ENCODE peak calls at places on chromosome 3, in nine cellular contexts. One of them, this sample, is unnamed.

GRCh38 chr3:16448691-16449090 is 64.8 kb downstream of the RFTN1 start:
- DNase-seq in A549: peak
- DNase-seq in brain microvascular endothelial cell: peak
- DNase-seq in cardiac fibroblast: peak
- DNase-seq in astrocyte of the spinal cord: peak
- DNase-seq in fibroblast of the aortic adventitia: peak
- DNase-seq in GM06990: no peak
- DNase-seq in ovary: peak
- DNase-seq in neural progenitor cell: no peak
- DNase-seq in this sample: peak

GRCh38 chr3:190086191-190086590 is 34.5 kb downstream of the P3H2 start:
- DNase-seq in A549: no peak
- DNase-seq in brain microvascular endothelial cell: no peak
- DNase-seq in cardiac fibroblast: no peak
- DNase-seq in astrocyte of the spinal cord: no peak
- DNase-seq in fibroblast of the aortic adventitia: no peak
- DNase-seq in GM06990: peak
- DNase-seq in ovary: no peak
- DNase-seq in neural progenitor cell: peak
- DNase-seq in this sample: no peak

GRCh38 chr3:53804697-53805462 is 41.3 kb downstream of the CHDH start:
- DNase-seq in A549: peak
- DNase-seq in brain microvascular endothelial cell: peak
- DNase-seq in cardiac fibroblast: peak
- DNase-seq in astrocyte of the spinal cord: peak
- DNase-seq in fibroblast of the aortic adventitia: peak
- DNase-seq in GM06990: peak
- DNase-seq in ovary: no peak
- DNase-seq in neural progenitor cell: no peak
- DNase-seq in this sample: peak

GRCh38 chr3:173411288-173412064 is 13.9 kb downstream of the NLGN1 start:
- DNase-seq in A549: no peak
- DNase-seq in brain microvascular endothelial cell: peak
- DNase-seq in cardiac fibroblast: peak
- DNase-seq in astrocyte of the spinal cord: peak
- DNase-seq in fibroblast of the aortic adventitia: peak
- DNase-seq in GM06990: no peak
- DNase-seq in ovary: peak
- DNase-seq in neural progenitor cell: no peak
- DNase-seq in this sample: no peak

GRCh38 chr3:66498718-66499611 is 1.9 kb downstream of the LRIG1 start:
- DNase-seq in A549: no peak
- DNase-seq in brain microvascular endothelial cell: no peak
- DNase-seq in cardiac fibroblast: no peak
- DNase-seq in astrocyte of the spinal cord: no peak
- DNase-seq in fibroblast of the aortic adventitia: no peak
- DNase-seq in GM06990: no peak
- DNase-seq in ovary: peak
- DNase-seq in neural progenitor cell: no peak
- DNase-seq in this sample: no peak

GRCh38 chr3:33789183-33789954 is 9.1 kb upstream of the PDCD6IP start:
- DNase-seq in A549: no peak
- DNase-seq in brain microvascular endothelial cell: no peak
- DNase-seq in cardiac fibroblast: no peak
- DNase-seq in astrocyte of the spinal cord: no peak
- DNase-seq in fibroblast of the aortic adventitia: no peak
- DNase-seq in GM06990: no peak
- DNase-seq in ovary: no peak
- DNase-seq in neural progenitor cell: peak
- DNase-seq in this sample: peak

GRCh38 chr3:56702487-56703315 is 19.6 kb upstream of the TASOR start:
- DNase-seq in A549: peak
- DNase-seq in brain microvascular endothelial cell: peak
- DNase-seq in cardiac fibroblast: peak
- DNase-seq in astrocyte of the spinal cord: peak
- DNase-seq in fibroblast of the aortic adventitia: peak
- DNase-seq in GM06990: peak
- DNase-seq in ovary: peak
- DNase-seq in neural progenitor cell: peak
- DNase-seq in this sample: peak

GRCh38 chr3:2536575-2536974 is 437.9 kb downstream of the CNTN4 start:
- DNase-seq in A549: no peak
- DNase-seq in brain microvascular endothelial cell: no peak
- DNase-seq in cardiac fibroblast: no peak
- DNase-seq in astrocyte of the spinal cord: no peak
- DNase-seq in fibroblast of the aortic adventitia: no peak
- DNase-seq in GM06990: no peak
- DNase-seq in ovary: no peak
- DNase-seq in neural progenitor cell: no peak
- DNase-seq in this sample: no peak

GRCh38 chr3:50138266-50139230 is 16.6 kb upstream of the SEMA3F start:
- DNase-seq in A549: no peak
- DNase-seq in brain microvascular endothelial cell: no peak
- DNase-seq in cardiac fibroblast: peak
- DNase-seq in astrocyte of the spinal cord: no peak
- DNase-seq in fibroblast of the aortic adventitia: peak
- DNase-seq in GM06990: no peak
- DNase-seq in ovary: no peak
- DNase-seq in neural progenitor cell: peak
- DNase-seq in this sample: no peak

GRCh38 chr3:86993704-86994103 is 2.8 kb upstream of the VGLL3 start:
- DNase-seq in A549: no peak
- DNase-seq in brain microvascular endothelial cell: peak
- DNase-seq in cardiac fibroblast: peak
- DNase-seq in astrocyte of the spinal cord: peak
- DNase-seq in fibroblast of the aortic adventitia: no peak
- DNase-seq in GM06990: no peak
- DNase-seq in ovary: no peak
- DNase-seq in neural progenitor cell: no peak
- DNase-seq in this sample: no peak

GRCh38 chr3:114308830-114309229 is 15.0 kb downstream of the TIGIT start:
- DNase-seq in A549: no peak
- DNase-seq in brain microvascular endothelial cell: no peak
- DNase-seq in cardiac fibroblast: no peak
- DNase-seq in astrocyte of the spinal cord: no peak
- DNase-seq in fibroblast of the aortic adventitia: no peak
- DNase-seq in GM06990: peak
- DNase-seq in ovary: no peak
- DNase-seq in neural progenitor cell: no peak
- DNase-seq in this sample: no peak

GRCh38 chr3:141788147-141788546 is 24.9 kb downstream of the GRK7 start:
- DNase-seq in A549: no peak
- DNase-seq in brain microvascular endothelial cell: no peak
- DNase-seq in cardiac fibroblast: no peak
- DNase-seq in astrocyte of the spinal cord: no peak
- DNase-seq in fibroblast of the aortic adventitia: no peak
- DNase-seq in GM06990: no peak
- DNase-seq in ovary: no peak
- DNase-seq in neural progenitor cell: no peak
- DNase-seq in this sample: no peak

GRCh38 chr3:81643721-81644120 is 117.7 kb downstream of the GBE1 start:
- DNase-seq in A549: no peak
- DNase-seq in brain microvascular endothelial cell: peak
- DNase-seq in cardiac fibroblast: peak
- DNase-seq in astrocyte of the spinal cord: peak
- DNase-seq in fibroblast of the aortic adventitia: peak
- DNase-seq in GM06990: no peak
- DNase-seq in ovary: no peak
- DNase-seq in neural progenitor cell: peak
- DNase-seq in this sample: no peak

GRCh38 chr3:37458162-37458895 is 283.9 kb upstream of the LRRFIP2 start:
- DNase-seq in A549: no peak
- DNase-seq in brain microvascular endothelial cell: no peak
- DNase-seq in cardiac fibroblast: peak
- DNase-seq in astrocyte of the spinal cord: no peak
- DNase-seq in fibroblast of the aortic adventitia: peak
- DNase-seq in GM06990: no peak
- DNase-seq in ovary: peak
- DNase-seq in neural progenitor cell: peak
- DNase-seq in this sample: no peak

GRCh38 chr3:24683090-24683489 is 188.4 kb upstream of the THRB start:
- DNase-seq in A549: no peak
- DNase-seq in brain microvascular endothelial cell: no peak
- DNase-seq in cardiac fibroblast: peak
- DNase-seq in astrocyte of the spinal cord: no peak
- DNase-seq in fibroblast of the aortic adventitia: peak
- DNase-seq in GM06990: no peak
- DNase-seq in ovary: no peak
- DNase-seq in neural progenitor cell: no peak
- DNase-seq in this sample: no peak

DNA sequence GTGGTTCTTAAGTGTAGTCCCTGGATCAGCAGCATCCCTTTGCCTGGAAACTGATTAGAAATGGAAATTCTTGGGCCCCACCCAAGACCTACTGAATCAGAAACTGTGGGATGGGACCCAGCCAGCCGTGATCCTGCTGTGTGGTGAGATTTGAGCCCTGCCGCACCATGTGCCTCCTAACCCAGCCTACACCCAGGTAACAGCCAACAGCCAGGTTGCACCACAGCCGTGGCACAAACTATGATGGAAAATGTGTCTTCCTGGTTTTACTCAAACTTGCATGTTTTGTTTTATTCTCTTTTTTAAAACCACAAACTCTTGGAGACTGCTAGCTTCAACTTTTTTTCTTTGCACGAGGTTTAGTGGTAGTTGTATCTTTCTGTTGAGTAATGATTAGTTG is 2.6 kb downstream of the LIMD1 start:
- DNase-seq in A549: no peak
- DNase-seq in brain microvascular endothelial cell: peak
- DNase-seq in cardiac fibroblast: peak
- DNase-seq in astrocyte of the spinal cord: peak
- DNase-seq in fibroblast of the aortic adventitia: peak
- DNase-seq in GM06990: no peak
- DNase-seq in ovary: no peak
- DNase-seq in neural progenitor cell: no peak
- DNase-seq in this sample: no peak
- H3K4me3 ChIP-seq in A549: peak
- H3K4me3 ChIP-seq in brain microvascular endothelial cell: peak
- H3K4me3 ChIP-seq in cardiac fibroblast: no peak
- H3K4me3 ChIP-seq in astrocyte of the spinal cord: peak
- H3K4me3 ChIP-seq in fibroblast of the aortic adventitia: peak
- H3K4me3 ChIP-seq in GM06990: peak
- H3K4me3 ChIP-seq in ovary: no peak
- H3K4me3 ChIP-seq in neural progenitor cell: no peak
- H3K4me3 ChIP-seq in this sample: peak

GRCh38 chr3:192917508-192918274 is at the start of gene MB21D2:
- DNase-seq in A549: peak
- DNase-seq in brain microvascular endothelial cell: peak
- DNase-seq in cardiac fibroblast: peak
- DNase-seq in astrocyte of the spinal cord: peak
- DNase-seq in fibroblast of the aortic adventitia: peak
- DNase-seq in GM06990: peak
- DNase-seq in ovary: peak
- DNase-seq in neural progenitor cell: peak
- DNase-seq in this sample: no peak

GRCh38 chr3:192917258-192917507 is 473 bp downstream of the MB21D2 start:
- DNase-seq in A549: no peak
- DNase-seq in brain microvascular endothelial cell: no peak
- DNase-seq in cardiac fibroblast: no peak
- DNase-seq in astrocyte of the spinal cord: no peak
- DNase-seq in fibroblast of the aortic adventitia: no peak
- DNase-seq in GM06990: no peak
- DNase-seq in ovary: no peak
- DNase-seq in neural progenitor cell: no peak
- DNase-seq in this sample: no peak

GRCh38 chr3:192915306-192915705 is 2.4 kb downstream of the MB21D2 start:
- DNase-seq in A549: no peak
- DNase-seq in brain microvascular endothelial cell: peak
- DNase-seq in cardiac fibroblast: peak
- DNase-seq in astrocyte of the spinal cord: peak
- DNase-seq in fibroblast of the aortic adventitia: peak
- DNase-seq in GM06990: peak
- DNase-seq in ovary: no peak
- DNase-seq in neural progenitor cell: peak
- DNase-seq in this sample: no peak

GRCh38 chr3:192915724-192916123 is 1.9 kb downstream of the MB21D2 start:
- DNase-seq in A549: no peak
- DNase-seq in brain microvascular endothelial cell: no peak
- DNase-seq in cardiac fibroblast: peak
- DNase-seq in astrocyte of the spinal cord: no peak
- DNase-seq in fibroblast of the aortic adventitia: peak
- DNase-seq in GM06990: no peak
- DNase-seq in ovary: no peak
- DNase-seq in neural progenitor cell: peak
- DNase-seq in this sample: no peak

GRCh38 chr3:192916455-192917257 is 1.0 kb downstream of the MB21D2 start:
- DNase-seq in A549: peak
- DNase-seq in brain microvascular endothelial cell: peak
- DNase-seq in cardiac fibroblast: peak
- DNase-seq in astrocyte of the spinal cord: peak
- DNase-seq in fibroblast of the aortic adventitia: peak
- DNase-seq in GM06990: peak
- DNase-seq in ovary: peak
- DNase-seq in neural progenitor cell: peak
- DNase-seq in this sample: no peak
- TF ChIP-seq CTCF in A549: no peak
- TF ChIP-seq CTCF in brain microvascular endothelial cell: no peak
- TF ChIP-seq CTCF in cardiac fibroblast: no peak
- TF ChIP-seq CTCF in astrocyte of the spinal cord: no peak
- TF ChIP-seq CTCF in fibroblast of the aortic adventitia: no peak
- TF ChIP-seq CTCF in GM06990: peak
- TF ChIP-seq CTCF in ovary: no peak
- TF ChIP-seq CTCF in neural progenitor cell: no peak
- TF ChIP-seq CTCF in this sample: no peak

DNA sequence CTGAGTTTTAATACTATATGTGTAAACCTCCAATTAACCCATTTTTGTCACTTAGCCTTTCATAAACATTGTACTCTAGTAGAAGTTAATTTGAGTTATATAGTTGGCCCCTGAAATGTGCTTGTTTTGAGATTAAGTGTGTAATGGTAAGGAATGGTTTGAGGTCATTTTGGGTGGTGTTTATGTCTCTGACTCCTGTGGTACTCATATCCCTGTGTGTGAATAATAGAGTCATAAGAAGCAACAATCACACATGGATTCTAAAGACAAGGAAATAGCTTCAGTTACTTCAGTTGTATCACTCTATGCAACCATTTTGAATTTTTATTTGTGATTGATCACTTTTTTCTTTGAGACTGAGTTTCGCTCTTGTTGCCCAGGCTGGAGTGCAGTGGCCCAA is 408.5 kb downstream of the MFSD1 start:
- DNase-seq in A549: no peak
- DNase-seq in brain microvascular endothelial cell: no peak
- DNase-seq in cardiac fibroblast: no peak
- DNase-seq in astrocyte of the spinal cord: no peak
- DNase-seq in fibroblast of the aortic adventitia: no peak
- DNase-seq in GM06990: no peak
- DNase-seq in ovary: no peak
- DNase-seq in neural progenitor cell: no peak
- DNase-seq in this sample: no peak
- H3K4me3 ChIP-seq in A549: no peak
- H3K4me3 ChIP-seq in brain microvascular endothelial cell: no peak
- H3K4me3 ChIP-seq in cardiac fibroblast: no peak
- H3K4me3 ChIP-seq in astrocyte of the spinal cord: no peak
- H3K4me3 ChIP-seq in fibroblast of the aortic adventitia: no peak
- H3K4me3 ChIP-seq in GM06990: no peak
- H3K4me3 ChIP-seq in ovary: no peak
- H3K4me3 ChIP-seq in neural progenitor cell: no peak
- H3K4me3 ChIP-seq in this sample: no peak

DNA sequence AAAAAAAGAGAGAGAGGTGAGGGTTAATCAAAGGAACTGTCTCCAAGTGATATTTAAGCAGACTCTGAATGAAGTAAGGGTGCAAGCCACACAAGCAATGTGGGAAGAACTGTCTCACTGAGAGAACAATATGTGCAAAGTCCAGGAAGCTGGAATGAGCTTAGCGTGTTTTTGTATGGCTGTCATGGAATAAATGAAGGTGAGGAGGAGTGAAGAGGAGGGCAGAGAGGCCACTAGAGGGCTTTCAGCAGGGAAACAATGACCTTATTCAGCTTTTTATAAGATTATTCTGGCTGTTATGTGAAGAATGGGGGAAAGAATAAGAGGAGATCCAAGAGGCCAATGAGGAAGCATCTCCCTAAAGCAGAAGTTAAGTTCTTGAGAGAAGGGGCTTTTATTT is 86.9 kb upstream of the COL8A1 start:
- DNase-seq in A549: no peak
- DNase-seq in brain microvascular endothelial cell: no peak
- DNase-seq in cardiac fibroblast: no peak
- DNase-seq in astrocyte of the spinal cord: no peak
- DNase-seq in fibroblast of the aortic adventitia: no peak
- DNase-seq in GM06990: no peak
- DNase-seq in ovary: no peak
- DNase-seq in neural progenitor cell: peak
- DNase-seq in this sample: no peak
- TF ChIP-seq CTCF in A549: peak
- TF ChIP-seq CTCF in brain microvascular endothelial cell: peak
- TF ChIP-seq CTCF in cardiac fibroblast: peak
- TF ChIP-seq CTCF in astrocyte of the spinal cord: peak
- TF ChIP-seq CTCF in fibroblast of the aortic adventitia: peak
- TF ChIP-seq CTCF in GM06990: peak
- TF ChIP-seq CTCF in ovary: no peak
- TF ChIP-seq CTCF in neural progenitor cell: peak
- TF ChIP-seq CTCF in this sample: peak